ENCODE peak calls at places on chromosomes 6 and 20, in nine cellular contexts. L is Panc1, F is adipocyte, C is A673, E is cardiac muscle cell, A is A549, W is psoas muscle, Y is endothelial cell of umbilical vein, U is colonic mucosa. H is an unnamed sample. For H3K4me1, the result is how much of the 10 kb centered on the place peaks cover.

GRCh38 chr6:93474733-93475179 is 55.4 kb upstream of the EPHA7 start:
- DNase-seq in Y (no peak), W (no peak), A (no peak), U (peak), F (no peak), C (no peak), E (no peak), L (no peak), H (no peak)

GRCh38 chr6:68653074-68653705 is 18.1 kb downstream of the ADGRB3 start:
- DNase-seq in U (no peak), E (no peak), F (no peak), W (no peak), L (no peak), A (no peak), C (no peak), Y (no peak), H (no peak)

GRCh38 chr20:23024701-23025100 is 10.4 kb upstream of the SSTR4 start:
- DNase-seq in C (no peak), Y (no peak), A (no peak), W (no peak), F (no peak), L (no peak), E (peak), U (no peak), H (no peak)

GRCh38 chr6:4901256-4902061 is 102.4 kb downstream of the RPP40 start:
- DNase-seq in U (no peak), W (no peak), A (no peak), F (no peak), C (no peak), Y (no peak), E (no peak), L (no peak), H (no peak)

GRCh38 chr6:168885196-168885595 is 368.4 kb downstream of the THBS2 start:
- DNase-seq in Y (no peak), U (no peak), A (no peak), W (no peak), E (no peak), C (no peak), F (no peak), L (no peak), H (no peak)

GRCh38 chr6:46220351-46221220 is 49.8 kb upstream of the ENPP5 start:
- DNase-seq in C (no peak), L (no peak), W (no peak), A (no peak), Y (no peak), E (peak), F (no peak), U (no peak), H (no peak)

GRCh38 chr6:65110031-65110430 is 597.0 kb downstream of the EYS start:
- DNase-seq in A (no peak), E (peak), C (no peak), L (no peak), F (no peak), U (no peak), W (no peak), Y (no peak), H (no peak)

GRCh38 chr6:154615483-154616025 is 105.1 kb upstream of the CNKSR3 start:
- DNase-seq in W (peak), U (peak), F (peak), L (peak), A (peak), C (peak), Y (peak), E (peak), H (no peak)

GRCh38 chr6:56193846-56194245 is 53.5 kb downstream of the COL21A1 start:
- DNase-seq in C (no peak), E (peak), L (no peak), U (no peak), Y (no peak), A (no peak), F (no peak), W (no peak), H (no peak)

GRCh38 chr6:168219804-168220203 is 99.8 kb downstream of the DACT2 start:
- DNase-seq in W (no peak), L (no peak), U (no peak), F (no peak), A (no peak), C (no peak), Y (no peak), E (no peak), H (no peak)

GRCh38 chr20:23303325-23304102 is 47.1 kb upstream of the NXT1 start:
- DNase-seq in W (no peak), F (no peak), C (no peak), Y (no peak), L (no peak), E (no peak), A (no peak), U (no peak), H (no peak)

GRCh38 chr6:110859335-110859792 is 15.2 kb upstream of the AMD1 start:
- DNase-seq in Y (no peak), E (no peak), L (no peak), C (no peak), F (no peak), A (no peak), W (no peak), U (no peak), H (no peak)

GRCh38 chr20:4064118-4064962 is 49.0 kb upstream of the RNF24 start:
- DNase-seq in F (peak), L (no peak), E (peak), U (peak), W (peak), Y (peak), A (peak), C (peak), H (no peak)

GRCh38 chr6:130843575-130844320 is 16.5 kb downstream of the SMLR1 start:
- DNase-seq in L (peak), W (no peak), U (no peak), Y (peak), A (peak), C (peak), F (peak), E (peak), H (no peak)

GRCh38 chr6:93176070-93176469 is 243.3 kb downstream of the EPHA7 start:
- DNase-seq in C (no peak), A (no peak), Y (no peak), W (no peak), L (no peak), U (no peak), F (no peak), E (no peak), H (no peak)

GRCh38 chr20:12723811-12724210 is 285.0 kb upstream of the SPTLC3 start:
- DNase-seq in W (no peak), U (no peak), E (no peak), L (no peak), C (no peak), A (no peak), Y (no peak), F (no peak), H (no peak)

DNA sequence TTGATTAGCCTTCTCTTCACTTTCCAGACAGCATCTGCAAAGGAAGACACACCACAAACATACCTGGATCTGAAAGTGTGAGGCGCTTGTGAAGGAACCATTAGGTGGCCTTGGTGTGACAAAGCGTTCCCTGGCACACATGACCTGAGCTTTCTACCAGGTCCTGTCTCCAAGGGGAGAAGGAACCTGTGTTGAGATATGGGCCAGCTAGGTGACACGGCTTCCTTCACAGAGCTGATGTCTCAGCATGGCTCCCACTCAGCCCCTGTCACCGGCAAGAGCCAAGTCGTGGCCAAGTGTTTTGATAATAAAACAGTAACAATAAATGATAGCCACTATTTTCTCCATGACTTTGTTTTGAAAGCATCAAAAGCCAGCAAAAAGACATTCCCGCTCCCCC is 20.3 kb upstream of the TAGAP start:
- DNase-seq in A (no peak), U (no peak), E (no peak), W (no peak), F (no peak), Y (no peak), C (no peak), L (no peak), H (no peak)
- H3K4me1 ChIP-seq in A (under half), U (under half), E (under half), W (under half), F (under half), Y (under half), C (under half), L (under half), H (under half)

GRCh38 chr6:27127874-27128795 is 119.4 kb upstream of the PRSS16 start:
- DNase-seq in L (no peak), A (no peak), Y (no peak), W (no peak), F (no peak), U (no peak), C (no peak), E (no peak), H (no peak)
- H3K4me1 ChIP-seq in L (under half), A (under half), Y (under half), W (under half), F (under half), U (under half), C (under half), E (under half), H (under half)

GRCh38 chr6:44338228-44339122 is 4.0 kb upstream of the SPATS1 start:
- DNase-seq in U (peak), Y (peak), W (peak), A (peak), C (peak), F (peak), E (peak), L (peak), H (peak)
- H3K4me1 ChIP-seq in U (under half), Y (under half), W (under half), A (under half), C (under half), F (under half), E (under half), L (under half), H (under half)

DNA sequence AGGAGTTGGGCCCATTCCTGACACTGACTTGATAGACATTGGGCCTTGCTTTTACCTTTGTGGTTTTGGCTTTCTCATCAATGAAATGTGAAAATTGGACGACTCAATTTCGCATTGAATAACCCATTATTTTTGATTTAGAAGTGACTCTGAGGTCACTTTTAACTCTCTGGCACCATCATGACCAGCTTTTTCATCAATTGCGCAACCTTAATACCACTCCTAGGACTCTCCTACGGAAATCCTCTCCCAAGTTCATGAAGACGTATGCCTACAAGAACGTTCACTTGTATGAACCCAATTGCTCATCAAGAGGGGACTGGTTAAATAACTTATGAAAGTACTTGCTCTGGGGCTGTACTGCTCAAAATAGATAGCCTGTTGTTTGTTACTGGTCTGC is 86.7 kb upstream of the CHD6 start:
- DNase-seq in C (no peak), Y (no peak), U (no peak), W (no peak), A (no peak), F (no peak), L (no peak), E (no peak), H (no peak)
- H3K4me1 ChIP-seq in C (under half), Y (under half), U (under half), W (under half), A (under half), F (under half), L (under half), E (under half), H (under half)

GRCh38 chr20:17570347-17571152 is 675 bp downstream of the DSTN start:
- DNase-seq in L (no peak), A (no peak), C (peak), W (peak), Y (peak), E (peak), F (peak), U (peak), H (no peak)

GRCh38 chr20:17568972-17569471 is 853 bp upstream of the DSTN start:
- DNase-seq in A (peak), C (peak), Y (peak), U (peak), L (peak), F (peak), W (peak), E (peak), H (peak)

GRCh38 chr20:17571153-17571527 is 1.3 kb downstream of the DSTN start:
- DNase-seq in W (no peak), U (no peak), F (peak), C (no peak), A (no peak), L (no peak), Y (peak), E (peak), H (no peak)

GRCh38 chr20:17568045-17568788 is 1.7 kb upstream of the DSTN start:
- DNase-seq in A (no peak), E (no peak), Y (peak), U (no peak), C (no peak), F (no peak), L (no peak), W (no peak), H (no peak)

GRCh38 chr20:17569616-17570346 is at the start of gene DSTN:
- DNase-seq in W (peak), E (peak), U (peak), L (peak), C (peak), F (peak), A (peak), Y (peak), H (peak)
- H3K4me1 ChIP-seq in W (under half), E (under half), U (under half), L (half or more), C (under half), F (half or more), A (half or more), Y (under half), H (under half)

GRCh38 chr6:43708857-43709653 is 21.5 kb upstream of the MRPS18A start:
- DNase-seq in C (no peak), L (no peak), F (peak), U (no peak), Y (peak), A (no peak), W (no peak), E (peak), H (no peak)
- H3K4me1 ChIP-seq in C (under half), L (under half), F (under half), U (under half), Y (under half), A (under half), W (under half), E (under half), H (under half)

DNA sequence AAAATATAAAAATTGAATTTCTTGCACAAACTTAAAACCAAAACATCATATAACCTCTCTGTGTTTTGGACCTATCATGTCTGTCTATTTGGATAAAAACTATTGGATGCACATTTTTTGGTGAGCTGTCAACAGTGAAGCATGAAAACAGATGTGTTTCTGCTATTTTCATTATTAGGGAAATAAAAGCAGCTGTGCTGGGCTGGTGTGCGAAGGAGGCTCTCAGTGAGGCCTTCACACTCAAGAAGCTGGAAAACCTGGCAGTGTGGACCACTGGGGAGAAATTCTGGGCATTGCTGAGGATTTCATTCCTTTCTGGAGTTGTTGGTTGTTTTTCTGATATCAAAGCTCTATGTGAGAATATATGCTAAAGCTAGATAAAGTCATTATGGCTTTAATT is 395.3 kb downstream of the GJA1 start:
- DNase-seq in L (no peak), A (no peak), U (no peak), E (no peak), W (no peak), F (peak), C (no peak), Y (no peak), H (no peak)
- H3K4me1 ChIP-seq in L (under half), A (under half), U (under half), E (under half), W (under half), F (under half), C (under half), Y (under half), H (under half)

DNA sequence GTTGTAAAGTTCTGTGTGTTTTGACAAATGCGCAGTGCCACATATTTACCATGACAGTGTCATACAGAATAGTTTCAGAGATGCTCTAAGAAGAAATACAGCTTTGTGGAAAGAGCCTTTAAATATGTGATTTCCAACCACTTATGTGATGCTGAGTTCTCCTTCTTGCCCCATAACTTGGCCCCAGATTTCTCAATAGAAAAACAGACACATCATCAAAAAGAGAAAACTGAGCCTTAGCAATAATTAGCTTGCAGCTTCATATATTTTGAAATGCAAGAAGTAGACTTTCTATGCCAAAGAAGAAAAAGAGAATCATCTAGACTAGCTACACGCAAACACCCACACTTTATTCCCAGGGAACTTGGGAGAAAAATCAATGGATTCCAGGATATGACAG is 174.3 kb downstream of the SYNDIG1 start:
- DNase-seq in E (no peak), U (no peak), A (no peak), C (no peak), W (no peak), F (peak), Y (no peak), L (no peak), H (no peak)
- H3K4me1 ChIP-seq in E (under half), U (under half), A (under half), C (under half), W (under half), F (under half), Y (under half), L (under half), H (under half)